ENCODE peak calls at places on chromosome 15, in eight cellular contexts. T is astrocyte, Y is mesendoderm, R is GM23338, J is fibroblast of lung, I is Karpas-422, C is GM12878, L is PC-3. U is an unnamed sample. For H3K79me2, the result is how much of the 10 kb centered on the place peaks cover.

GRCh38 chr15:77001351-77001750 is 6.4 kb downstream of the PSTPIP1 start:
- DNase-seq in T (no peak), Y (no peak), R (no peak), J (no peak), I (no peak), C (no peak), L (no peak), U (no peak)

GRCh38 chr15:70154440-70155347 is 57.0 kb upstream of the TLE3 start:
- DNase-seq in T (peak), Y (peak), R (peak), J (peak), I (no peak), C (no peak), L (no peak), U (peak)

GRCh38 chr15:64991536-64992135 is 1.9 kb upstream of the SPG21 start:
- DNase-seq in T (no peak), Y (no peak), R (no peak), J (peak), I (no peak), C (no peak), L (no peak), U (no peak)

GRCh38 chr15:25635190-25635589 is 196.4 kb upstream of the UBE3A start:
- DNase-seq in T (no peak), Y (no peak), R (no peak), J (no peak), I (no peak), C (no peak), L (no peak), U (no peak)

GRCh38 chr15:70262171-70262570 is 164.5 kb upstream of the TLE3 start:
- DNase-seq in T (no peak), Y (no peak), R (no peak), J (no peak), I (no peak), C (no peak), L (no peak), U (no peak)

GRCh38 chr15:38254065-38254883 is 1.6 kb downstream of the SPRED1 start:
- DNase-seq in T (peak), Y (peak), R (no peak), J (peak), I (peak), C (peak), L (peak), U (peak)

GRCh38 chr15:64895285-64896065 is 16.2 kb upstream of the ANKDD1A start:
- DNase-seq in T (no peak), Y (no peak), R (no peak), J (peak), I (peak), C (peak), L (no peak), U (no peak)

GRCh38 chr15:39181901-39182300 is 399.0 kb upstream of the THBS1 start:
- DNase-seq in T (no peak), Y (no peak), R (no peak), J (peak), I (no peak), C (no peak), L (peak), U (peak)

GRCh38 chr15:76342382-76343201 is 6.0 kb downstream of the ISL2 start:
- DNase-seq in T (no peak), Y (peak), R (peak), J (no peak), I (no peak), C (no peak), L (no peak), U (peak)

GRCh38 chr15:88610756-88611231 is 10.3 kb upstream of the AEN start:
- DNase-seq in T (no peak), Y (peak), R (peak), J (no peak), I (no peak), C (no peak), L (no peak), U (no peak)

GRCh38 chr15:65804252-65804931 is 12.3 kb upstream of the DENND4A start:
- DNase-seq in T (no peak), Y (no peak), R (no peak), J (peak), I (no peak), C (no peak), L (no peak), U (peak)

GRCh38 chr15:94844533-94845390 is 613.4 kb downstream of the MCTP2 start:
- DNase-seq in T (peak), Y (peak), R (peak), J (peak), I (no peak), C (no peak), L (no peak), U (peak)

GRCh38 chr15:60479361-60479684 is 381 bp upstream of the ICE2 start:
- DNase-seq in T (no peak), Y (no peak), R (no peak), J (no peak), I (no peak), C (no peak), L (no peak), U (peak)

GRCh38 chr15:60478633-60479360 is at the start of gene ICE2:
- DNase-seq in T (peak), Y (peak), R (peak), J (peak), I (peak), C (peak), L (peak), U (peak)

GRCh38 chr15:60476713-60477112 is 2.2 kb downstream of the ICE2 start:
- DNase-seq in T (peak), Y (no peak), R (no peak), J (no peak), I (no peak), C (no peak), L (peak), U (no peak)

GRCh38 chr15:60477991-60478632 is 830 bp downstream of the ICE2 start:
- DNase-seq in T (peak), Y (peak), R (peak), J (peak), I (peak), C (peak), L (peak), U (peak)

GRCh38 chr15:60477164-60477563 is 1.8 kb downstream of the ICE2 start:
- DNase-seq in T (peak), Y (no peak), R (no peak), J (no peak), I (no peak), C (no peak), L (no peak), U (no peak)
- H3K79me2 ChIP-seq in T (under half), Y (under half), R (under half), J (under half), I (half or more), C (under half), L (under half), U (under half)

DNA sequence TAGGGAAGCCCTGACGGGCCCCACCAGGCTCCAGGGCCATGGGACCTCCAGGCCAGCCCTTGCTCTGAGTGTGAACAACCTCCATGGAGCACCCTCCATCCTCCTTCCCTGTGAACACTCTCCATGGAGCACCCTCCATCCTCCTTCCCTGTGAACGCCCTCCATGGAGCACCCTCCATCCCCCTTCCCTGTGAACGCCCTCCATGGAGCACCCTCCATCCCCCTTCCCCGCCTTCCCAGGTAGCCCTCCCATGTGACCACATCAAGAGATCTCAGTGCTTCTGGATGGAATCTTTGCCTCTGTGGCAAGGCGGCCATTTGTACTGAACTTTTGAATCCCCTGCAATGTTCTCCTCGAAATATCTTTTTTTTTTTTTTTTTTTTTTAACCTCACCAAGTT is 66.5 kb downstream of the CHSY1 start:
- DNase-seq in T (no peak), Y (no peak), R (no peak), J (no peak), I (no peak), C (no peak), L (no peak), U (no peak)
- H3K79me2 ChIP-seq in T (half or more), Y (half or more), R (half or more), J (half or more), I (under half), C (half or more), L (half or more), U (half or more)

DNA sequence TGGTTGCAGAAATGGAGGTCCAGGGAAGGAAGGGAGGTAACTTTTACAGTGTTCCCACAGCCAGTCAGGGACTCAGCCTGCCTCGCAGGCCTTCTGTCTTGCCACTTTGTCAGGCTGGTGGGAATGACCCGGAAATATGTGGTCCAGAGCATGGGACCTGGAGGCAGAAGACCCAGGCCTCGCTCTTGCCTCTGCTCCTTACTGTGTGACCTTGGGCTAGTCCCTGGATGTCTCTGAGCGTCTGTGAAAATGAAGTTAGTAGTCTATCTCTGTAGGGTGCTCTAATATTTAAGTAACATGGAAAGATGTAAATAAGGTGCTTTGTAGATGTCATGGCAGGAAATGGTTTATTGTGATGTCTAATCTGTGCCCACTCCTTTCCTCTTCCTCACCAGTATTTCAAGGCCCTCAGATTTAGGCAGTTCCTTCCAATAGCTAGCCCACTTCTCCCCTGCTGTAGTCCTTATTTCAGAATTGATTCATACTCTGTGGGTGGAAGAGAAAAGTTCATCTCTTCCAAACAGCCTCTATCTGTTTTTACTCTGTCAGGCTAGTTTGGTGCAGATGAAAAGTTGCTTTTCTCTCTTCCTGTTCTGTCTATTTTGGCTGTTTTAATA is 9.1 kb downstream of the CORO2B start:
- DNase-seq in T (no peak), Y (no peak), R (no peak), J (no peak), I (no peak), C (no peak), L (no peak), U (no peak)
- H3K79me2 ChIP-seq in T (half or more), Y (under half), R (under half), J (half or more), I (under half), C (under half), L (under half), U (under half)

DNA sequence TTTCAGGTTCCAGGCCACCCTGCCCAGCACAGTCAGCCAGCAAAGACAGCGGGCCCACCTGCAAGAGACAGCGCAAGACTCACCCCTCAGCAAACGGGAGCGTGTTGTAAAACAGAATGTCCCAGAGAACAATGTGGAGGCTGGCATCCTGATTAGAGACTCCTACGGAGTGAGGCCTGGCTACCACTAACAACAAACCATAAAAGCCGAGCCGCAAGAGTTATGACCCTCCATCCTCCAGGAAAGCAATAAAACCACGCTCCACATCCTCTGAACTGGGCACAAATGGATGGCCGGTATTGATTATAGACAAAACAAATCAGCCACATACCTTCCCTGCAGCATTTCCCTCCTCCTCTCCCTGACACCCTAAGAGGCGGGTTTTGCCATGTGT is 75.8 kb upstream of the LIPC start:
- DNase-seq in T (no peak), Y (no peak), R (no peak), J (no peak), I (no peak), C (no peak), L (no peak), U (no peak)
- H3K79me2 ChIP-seq in T (under half), Y (under half), R (under half), J (under half), I (under half), C (under half), L (under half), U (under half)

GRCh38 chr15:63530235-63530634 is 25.8 kb downstream of the USP3 start:
- DNase-seq in T (no peak), Y (no peak), R (no peak), J (no peak), I (no peak), C (no peak), L (no peak), U (no peak)

GRCh38 chr15:63532307-63532744 is 27.9 kb downstream of the USP3 start:
- DNase-seq in T (no peak), Y (no peak), R (no peak), J (peak), I (no peak), C (no peak), L (peak), U (no peak)

GRCh38 chr15:63528138-63528659 is 23.8 kb downstream of the USP3 start:
- DNase-seq in T (peak), Y (no peak), R (no peak), J (no peak), I (no peak), C (no peak), L (no peak), U (no peak)

GRCh38 chr15:63531586-63531985 is 27.2 kb downstream of the USP3 start:
- DNase-seq in T (no peak), Y (peak), R (peak), J (no peak), I (no peak), C (no peak), L (no peak), U (no peak)

GRCh38 chr15:63530762-63531299 is 26.4 kb downstream of the USP3 start:
- DNase-seq in T (no peak), Y (no peak), R (no peak), J (no peak), I (no peak), C (peak), L (no peak), U (no peak)
- H3K79me2 ChIP-seq in T (half or more), Y (under half), R (under half), J (half or more), I (under half), C (half or more), L (half or more), U (half or more)

GRCh38 chr15:34107315-34107714 is 5.4 kb downstream of the PGBD4 start:
- DNase-seq in T (no peak), Y (no peak), R (no peak), J (no peak), I (no peak), C (no peak), L (no peak), U (no peak)

GRCh38 chr15:34099914-34100313 is 1.7 kb downstream of the EMC7 start:
- DNase-seq in T (no peak), Y (no peak), R (no peak), J (no peak), I (no peak), C (no peak), L (no peak), U (no peak)

GRCh38 chr15:34102175-34102925 is 467 bp downstream of the PGBD4 start:
- DNase-seq in T (no peak), Y (no peak), R (no peak), J (no peak), I (no peak), C (no peak), L (no peak), U (no peak)

GRCh38 chr15:34106423-34106822 is 4.5 kb downstream of the PGBD4 start:
- DNase-seq in T (no peak), Y (no peak), R (no peak), J (no peak), I (no peak), C (no peak), L (no peak), U (no peak)

GRCh38 chr15:34101366-34102174 is at the start of the genes EMC7 and PGBD4:
- DNase-seq in T (peak), Y (peak), R (peak), J (peak), I (peak), C (peak), L (peak), U (peak)
- H3K79me2 ChIP-seq in T (half or more), Y (under half), R (under half), J (under half), I (half or more), C (half or more), L (half or more), U (under half)

GRCh38 chr15:48548376-48548775 is 97.1 kb downstream of the FBN1 start:
- DNase-seq in T (no peak), Y (no peak), R (no peak), J (peak), I (no peak), C (no peak), L (no peak), U (no peak)

GRCh38 chr15:48544816-48545215 is 100.7 kb downstream of the FBN1 start:
- DNase-seq in T (peak), Y (no peak), R (no peak), J (no peak), I (no peak), C (no peak), L (no peak), U (no peak)

GRCh38 chr15:48550822-48551525 is 94.5 kb downstream of the FBN1 start:
- DNase-seq in T (peak), Y (no peak), R (no peak), J (no peak), I (no peak), C (no peak), L (no peak), U (no peak)

GRCh38 chr15:48541659-48542334 is 103.7 kb downstream of the FBN1 start:
- DNase-seq in T (peak), Y (no peak), R (no peak), J (peak), I (no peak), C (peak), L (peak), U (peak)

DNA sequence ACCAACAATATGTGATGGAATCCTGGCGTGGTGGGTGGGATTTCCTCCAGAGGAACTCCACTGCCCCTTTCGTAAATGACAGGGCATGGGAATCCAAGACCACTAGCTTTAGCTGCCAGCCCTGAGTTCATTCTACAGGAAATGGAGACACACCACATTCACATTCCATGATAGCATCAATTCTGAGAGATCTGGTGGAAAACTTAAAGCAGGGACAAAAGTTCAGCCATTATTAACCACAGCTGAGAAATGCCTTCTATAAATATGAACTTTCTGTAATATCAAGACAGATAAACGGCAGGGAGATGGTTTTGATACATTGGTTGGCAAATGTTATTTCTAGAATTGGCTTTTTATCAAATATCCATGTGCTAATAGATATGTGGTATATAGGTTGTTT is 98.2 kb downstream of the FBN1 start:
- DNase-seq in T (peak), Y (no peak), R (no peak), J (peak), I (no peak), C (no peak), L (no peak), U (no peak)
- H3K79me2 ChIP-seq in T (half or more), Y (under half), R (under half), J (under half), I (under half), C (under half), L (under half), U (under half)

U was measured in hepatocyte.